ENCODE peak calls at places on chromosome 5, in four cellular contexts. H is brain microvascular endothelial cell, T is SK-N-SH, Q is AG09309. E is an unnamed sample.

GRCh38 chr5:59648949-59649921 is 244.3 kb downstream of the PDE4D start:
- DNase-seq in H (peak), T (no peak), Q (no peak), E (peak)

GRCh38 chr5:61052870-61053269 is 107.9 kb downstream of the NDUFAF2 start:
- DNase-seq in H (peak), T (no peak), Q (peak), E (no peak)

GRCh38 chr5:149808264-149808982 is 78.3 kb downstream of the PPARGC1B start:
- DNase-seq in H (no peak), T (no peak), Q (no peak), E (no peak)

GRCh38 chr5:1638658-1639400 is 115.1 kb upstream of the LPCAT1 start:
- DNase-seq in H (no peak), T (no peak), Q (no peak), E (peak)

GRCh38 chr5:138468133-138468965 is 3.1 kb downstream of the EGR1 start:
- DNase-seq in H (no peak), T (no peak), Q (peak), E (no peak)

GRCh38 chr5:99878830-99879229 is 656.3 kb upstream of the FAM174A start:
- DNase-seq in H (no peak), T (no peak), Q (no peak), E (no peak)

GRCh38 chr5:32673272-32673671 is 37.8 kb upstream of the NPR3 start:
- DNase-seq in H (no peak), T (no peak), Q (no peak), E (no peak)

GRCh38 chr5:56827043-56827442 is 11.7 kb downstream of the MAP3K1 start:
- DNase-seq in H (no peak), T (no peak), Q (no peak), E (no peak)

GRCh38 chr5:55096860-55097259 is 5.6 kb upstream of the GZMA start:
- DNase-seq in H (no peak), T (no peak), Q (no peak), E (no peak)

GRCh38 chr5:73274870-73275756 is 102.1 kb downstream of the TMEM174 start:
- DNase-seq in H (no peak), T (no peak), Q (no peak), E (no peak)

GRCh38 chr5:91266184-91266705 is 116.9 kb downstream of the ARRDC3 start:
- DNase-seq in H (peak), T (peak), Q (peak), E (no peak)
- TF ChIP-seq CTCF in H (no peak), T (peak), Q (no peak), E (no peak)

DNA sequence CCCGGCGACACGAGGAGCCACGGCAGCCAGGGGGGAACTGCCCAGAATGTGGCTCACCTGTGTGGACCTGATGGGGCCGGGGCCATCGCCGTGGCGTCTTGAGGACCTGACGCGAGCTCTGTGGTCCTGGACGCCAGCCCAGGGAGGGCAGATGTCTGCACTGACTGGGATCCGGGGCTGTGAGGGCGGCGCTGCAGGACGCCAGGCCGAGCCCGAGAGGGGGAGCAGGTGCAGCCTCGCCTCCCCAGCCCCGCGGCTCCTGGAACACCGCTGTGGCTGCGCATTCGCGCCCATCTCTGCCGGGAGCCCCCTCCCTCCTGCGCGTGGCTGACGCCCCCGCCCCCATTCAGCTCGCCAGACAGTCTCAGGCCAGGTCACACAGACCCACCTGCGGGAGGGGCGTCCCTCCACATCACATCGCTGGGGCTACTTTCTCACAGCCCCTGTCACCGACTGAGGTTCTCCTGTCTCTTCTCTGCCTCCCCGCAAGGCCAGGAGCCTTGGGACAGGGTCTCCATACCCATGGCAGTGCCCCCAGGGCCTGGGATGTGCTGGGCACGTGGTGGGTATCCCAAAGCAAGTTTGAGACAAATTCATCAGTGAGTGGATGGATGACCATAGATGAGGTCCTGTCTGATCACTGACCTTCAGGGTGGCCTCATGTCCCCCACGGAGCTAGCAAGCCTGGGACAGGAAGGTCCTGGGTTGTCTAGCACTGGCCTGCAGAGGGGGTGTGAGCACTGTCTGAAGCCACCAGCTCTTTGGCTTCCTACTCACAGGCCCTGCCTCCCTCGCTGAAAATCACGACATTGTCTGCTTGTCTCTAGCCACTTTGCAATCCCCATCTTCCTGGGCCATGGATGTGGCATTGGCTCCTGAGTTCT is 47.3 kb downstream of the RASGEF1C start:
- DNase-seq in H (no peak), T (peak), Q (no peak), E (no peak)
- TF ChIP-seq CTCF in H (peak), T (no peak), Q (no peak), E (no peak)

DNA sequence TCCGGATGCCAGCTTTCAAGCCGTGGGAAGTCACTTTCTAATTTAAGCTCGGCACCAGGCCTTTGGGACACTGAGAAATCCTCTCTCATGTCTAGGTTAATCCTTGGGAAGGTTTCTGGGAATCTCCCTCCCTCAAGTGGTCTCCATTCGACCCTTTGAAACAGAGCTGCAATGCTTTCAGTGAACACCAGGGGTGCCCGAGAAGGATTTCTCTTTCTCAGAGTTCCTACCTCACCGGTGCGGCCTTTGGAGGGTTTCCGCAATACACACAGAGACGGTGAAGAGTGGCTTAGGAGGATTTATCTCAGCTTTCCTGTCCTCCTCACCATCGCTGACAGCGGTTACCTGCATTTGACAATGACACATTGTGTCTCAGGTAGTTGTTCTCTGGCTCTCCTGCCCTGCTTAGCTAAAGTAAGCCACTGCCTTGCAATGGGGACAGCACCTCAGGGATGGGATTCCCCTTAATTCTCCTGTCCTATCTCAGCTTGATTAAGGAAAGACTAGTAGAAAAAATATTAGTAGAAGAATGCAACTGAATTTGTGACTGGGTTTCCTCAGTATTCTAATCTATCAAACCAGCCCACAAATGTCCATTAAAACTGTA is 180.6 kb downstream of the GABRG2 start:
- DNase-seq in H (no peak), T (peak), Q (no peak), E (no peak)
- TF ChIP-seq CTCF in H (peak), T (peak), Q (peak), E (no peak)

DNA sequence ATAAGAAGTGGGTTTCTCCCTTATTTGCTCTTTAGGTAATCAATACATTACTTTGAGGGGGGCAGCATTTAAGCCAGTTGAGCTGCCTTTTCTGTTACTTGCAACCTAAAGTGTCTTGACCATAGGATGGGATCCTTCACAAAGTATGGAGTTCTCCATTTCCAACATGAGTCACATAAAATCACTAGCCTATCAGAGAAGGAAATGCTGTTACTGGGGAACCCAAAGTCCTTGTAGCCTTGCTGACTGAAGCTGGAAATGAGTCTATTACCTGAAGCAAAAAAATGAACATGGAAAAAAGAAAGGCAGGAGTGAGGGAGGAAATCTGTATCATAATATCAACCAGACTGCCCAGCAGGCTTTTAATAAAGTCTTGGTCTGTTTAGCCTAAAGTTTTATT is 42.8 kb upstream of the SLIT3 start:
- DNase-seq in H (no peak), T (no peak), Q (no peak), E (no peak)
- TF ChIP-seq CTCF in H (no peak), T (no peak), Q (no peak), E (no peak)

GRCh38 chr5:83721878-83722779 is 1.5 kb upstream of the HAPLN1 start:
- DNase-seq in H (peak), T (peak), Q (peak), E (peak)
- TF ChIP-seq CTCF in H (peak), T (peak), Q (peak), E (peak)

DNA sequence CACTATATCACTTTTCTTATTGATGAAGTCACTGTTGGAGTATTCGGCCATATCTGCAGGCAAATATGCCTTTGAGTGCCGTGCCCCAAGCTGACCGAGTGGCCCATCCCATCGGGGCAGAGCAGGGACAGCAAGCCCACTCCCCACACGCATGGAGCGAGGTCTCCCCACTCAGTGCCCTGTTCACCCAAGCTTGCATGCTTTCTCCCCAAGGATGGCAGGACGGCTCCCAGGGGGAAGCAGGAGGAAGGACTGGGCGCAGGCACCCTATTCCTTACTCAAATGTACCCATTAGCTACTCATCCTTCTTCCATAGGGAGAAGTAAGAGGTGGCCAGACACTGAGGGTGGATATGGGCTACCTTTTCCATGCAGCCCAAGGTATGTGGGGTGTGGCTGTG is 309.0 kb downstream of the IRX1 start:
- DNase-seq in H (no peak), T (no peak), Q (no peak), E (no peak)
- TF ChIP-seq CTCF in H (no peak), T (no peak), Q (no peak), E (no peak)